ENCODE peak calls at places on chromosomes 5 and 9, in four cellular contexts. W is HepG2, T is GM12878, U is K562. H is an unnamed sample.

GRCh38 chr5:138975098-138975847 is 100.1 kb upstream of the LRRTM2 start:
- DNase-seq in W (no peak), T (no peak), U (peak), H (no peak)

GRCh38 chr9:77987104-77987656 is 44.4 kb downstream of the GNAQ start:
- DNase-seq in W (no peak), T (no peak), U (peak), H (no peak)

GRCh38 chr9:116318463-116319271 is 165.1 kb downstream of the PAPPA start:
- DNase-seq in W (no peak), T (no peak), U (no peak), H (no peak)

GRCh38 chr9:123696476-123696875 is 233.4 kb downstream of the DENND1A start:
- DNase-seq in W (no peak), T (no peak), U (no peak), H (no peak)

GRCh38 chr9:88007291-88007650 is 32.9 kb upstream of the CDK20 start:
- DNase-seq in W (no peak), T (no peak), U (no peak), H (no peak)

GRCh38 chr5:90640484-90641059 is 82.0 kb downstream of the ADGRV1 start:
- DNase-seq in W (no peak), T (peak), U (peak), H (no peak)

GRCh38 chr5:144582046-144582445 is 411.4 kb downstream of the KCTD16 start:
- DNase-seq in W (no peak), T (no peak), U (no peak), H (no peak)

GRCh38 chr5:173785421-173785820 is 102.7 kb upstream of the CPEB4 start:
- DNase-seq in W (no peak), T (no peak), U (peak), H (no peak)

GRCh38 chr9:81113408-81114124 is 575.8 kb downstream of the TLE1 start:
- DNase-seq in W (no peak), T (no peak), U (no peak), H (no peak)

GRCh38 chr5:156879665-156880285 is 29.7 kb downstream of the PPP1R2B start:
- DNase-seq in W (no peak), T (peak), U (no peak), H (no peak)

GRCh38 chr9:18675345-18675744 is 201.4 kb downstream of the ADAMTSL1 start:
- DNase-seq in W (no peak), T (no peak), U (no peak), H (no peak)

GRCh38 chr5:1006656-1007071 is 1.9 kb upstream of the NKD2 start:
- DNase-seq in W (no peak), T (no peak), U (no peak), H (no peak)

GRCh38 chr5:138843789-138844461 is 31.2 kb downstream of the LRRTM2 start:
- DNase-seq in W (no peak), T (no peak), U (no peak), H (no peak)

GRCh38 chr9:14231196-14231990 is 82.5 kb downstream of the NFIB start:
- DNase-seq in W (no peak), T (no peak), U (no peak), H (no peak)

DNA sequence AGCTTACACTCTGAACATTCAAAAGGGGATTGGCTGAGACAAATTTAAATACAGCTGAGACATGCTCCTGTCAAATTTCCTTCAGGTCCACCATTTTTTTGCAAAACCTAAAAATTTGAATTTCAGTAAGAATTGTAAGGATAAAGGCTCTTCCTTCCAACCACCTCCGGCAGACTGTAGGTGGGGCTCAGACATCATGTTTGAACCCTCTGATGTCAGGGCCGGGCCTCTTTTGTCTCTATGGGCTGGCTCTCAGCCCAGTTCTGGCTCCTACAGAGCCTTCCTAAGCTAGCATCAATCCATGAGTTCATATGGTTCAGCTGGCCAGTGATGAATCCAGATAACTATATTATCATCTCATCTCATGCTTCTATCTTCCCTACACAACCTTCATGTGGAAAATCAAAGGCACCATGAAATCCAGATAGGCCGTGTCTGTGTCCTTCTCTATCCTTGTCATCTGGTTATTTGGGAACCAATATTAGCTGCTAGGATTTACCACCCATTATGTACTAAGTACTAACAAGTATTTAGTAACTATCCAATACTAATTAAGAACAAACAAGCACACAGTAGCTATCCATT is 44.2 kb downstream of the NIPSNAP3B start:
- DNase-seq in W (no peak), T (no peak), U (peak), H (no peak)
- TF ChIP-seq TARDBP in W (no peak), T (no peak), U (no peak), H (no peak)

GRCh38 chr5:58244819-58245478 is 214.9 kb downstream of the PLK2 start:
- DNase-seq in W (no peak), T (no peak), U (no peak), H (no peak)

GRCh38 chr5:58239731-58240130 is 220.2 kb downstream of the PLK2 start:
- DNase-seq in W (no peak), T (no peak), U (no peak), H (no peak)

GRCh38 chr5:58240286-58240685 is 219.6 kb downstream of the PLK2 start:
- DNase-seq in W (no peak), T (no peak), U (no peak), H (no peak)

GRCh38 chr5:58239075-58239474 is 220.8 kb downstream of the PLK2 start:
- DNase-seq in W (no peak), T (no peak), U (no peak), H (no peak)

DNA sequence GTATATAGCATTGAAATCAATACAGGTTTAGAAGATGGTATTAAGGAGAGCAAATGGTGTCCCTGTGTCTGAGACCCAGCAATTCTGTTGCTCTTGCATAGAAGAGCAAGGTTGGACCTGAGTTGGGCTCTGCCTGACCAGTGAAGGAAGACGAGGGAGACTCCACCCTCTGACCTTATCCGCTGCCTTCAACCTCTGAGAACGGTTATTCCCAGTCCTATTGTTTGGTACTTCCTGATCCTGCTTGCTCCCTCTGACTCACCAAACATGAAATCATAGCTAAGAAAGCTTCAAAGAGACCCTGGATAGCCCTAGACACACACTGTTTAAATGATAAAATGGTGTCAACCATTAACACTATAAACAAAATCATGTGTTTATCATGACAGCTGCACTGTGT is 218.5 kb downstream of the PLK2 start:
- DNase-seq in W (no peak), T (no peak), U (no peak), H (no peak)
- TF ChIP-seq SP1 in W (no peak), T (no peak), U (no peak), H (no peak)

GRCh38 chr9:76370656-76371055 is 23.6 kb downstream of the RFK start:
- DNase-seq in W (no peak), T (no peak), U (no peak), H (no peak)

GRCh38 chr9:76359365-76359764 is 34.9 kb downstream of the RFK start:
- DNase-seq in W (no peak), T (no peak), U (peak), H (no peak)

GRCh38 chr9:76369583-76369982 is 24.6 kb downstream of the RFK start:
- DNase-seq in W (peak), T (peak), U (peak), H (peak)

GRCh38 chr9:76366275-76366674 is 28.0 kb downstream of the RFK start:
- DNase-seq in W (no peak), T (no peak), U (no peak), H (no peak)

GRCh38 chr9:76365028-76365427 is 29.2 kb downstream of the RFK start:
- DNase-seq in W (peak), T (no peak), U (no peak), H (no peak)
- TF ChIP-seq FOXK2 in W (no peak), T (no peak), U (no peak), H (no peak)

GRCh38 chr9:98263482-98264357 is 8.3 kb upstream of the TBC1D2 start:
- DNase-seq in W (peak), T (peak), U (peak), H (peak)
- TF ChIP-seq TARDBP in W (no peak), T (no peak), U (peak), H (no peak)

GRCh38 chr5:72392326-72392733 is 72.2 kb downstream of the PTCD2 start:
- DNase-seq in W (no peak), T (no peak), U (no peak), H (no peak)
- TF ChIP-seq SP1 in W (no peak), T (no peak), U (no peak), H (no peak)

DNA sequence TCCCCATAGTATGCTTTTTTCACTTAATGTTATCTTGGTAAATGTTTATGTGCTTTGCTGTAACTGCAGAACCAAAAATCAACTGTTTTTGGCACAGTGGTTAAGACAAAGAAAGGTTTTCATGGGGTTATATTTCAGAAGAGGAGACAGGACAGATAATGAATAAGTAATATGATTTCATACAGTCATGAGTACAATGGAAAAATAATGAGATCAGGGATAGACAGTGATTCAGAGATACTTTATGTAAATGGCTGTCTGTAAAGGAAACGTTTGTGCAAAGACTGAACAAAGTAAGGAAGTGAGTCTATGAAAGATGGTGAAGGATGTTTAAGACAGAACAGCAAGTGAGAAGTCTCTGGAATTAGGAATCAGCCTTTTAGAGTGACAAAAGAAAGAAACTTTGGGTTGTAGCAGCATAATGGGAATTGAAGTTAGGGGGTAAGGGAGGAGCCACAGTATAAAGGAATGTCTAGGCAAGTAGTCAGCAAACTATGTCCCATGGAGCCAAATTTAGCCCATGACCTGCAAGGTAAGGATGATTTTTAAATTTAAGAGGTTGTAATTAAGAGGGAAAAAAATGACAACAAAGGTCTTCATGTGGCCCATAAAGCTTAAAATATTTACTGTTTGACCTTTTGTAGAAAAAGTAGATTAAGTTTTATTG is 55.0 kb downstream of the TNPO1 start:
- DNase-seq in W (no peak), T (no peak), U (no peak), H (no peak)
- TF ChIP-seq FOXK2 in W (no peak), T (no peak), U (no peak), H (no peak)

GRCh38 chr9:72048850-72049249 is 11.6 kb downstream of the C9orf57 start:
- DNase-seq in W (no peak), T (no peak), U (no peak), H (no peak)
- TF ChIP-seq TARDBP in W (no peak), T (no peak), U (no peak), H (no peak)

DNA sequence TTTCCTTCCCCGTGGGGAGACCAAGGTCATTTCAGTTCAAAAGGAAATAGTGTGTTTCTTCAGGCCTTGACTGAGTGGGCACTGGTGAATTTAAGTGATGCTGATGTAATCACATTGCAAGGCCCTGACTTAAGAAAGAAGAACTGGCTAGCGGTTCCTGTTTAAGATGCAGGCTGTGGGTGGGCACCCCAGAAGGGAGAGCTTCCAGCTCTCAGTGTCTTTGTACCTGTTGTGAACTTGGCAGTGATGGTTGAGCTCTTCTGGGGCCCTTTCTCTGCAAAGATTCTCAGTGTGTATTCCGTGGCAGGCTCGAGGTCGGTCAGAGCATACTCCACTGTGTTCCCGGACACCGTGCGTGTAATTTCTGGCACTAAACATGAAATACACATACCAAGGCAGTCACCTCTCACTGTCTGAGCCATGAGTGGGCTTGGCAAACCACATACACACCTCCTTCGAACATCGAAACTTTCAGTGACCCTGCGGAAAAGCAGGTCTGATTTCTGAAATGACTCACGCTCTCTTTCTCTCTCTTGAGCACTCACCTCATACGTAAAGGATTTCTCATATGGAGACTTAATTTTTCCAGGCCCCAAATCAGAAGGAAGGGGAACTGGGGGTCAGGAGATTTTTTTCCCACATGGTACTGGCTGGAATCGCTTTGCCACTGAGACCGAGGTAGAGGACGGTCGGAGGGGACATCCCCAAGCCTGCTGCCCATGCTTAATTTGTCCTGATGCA is 81.9 kb downstream of the TNC start:
- DNase-seq in W (no peak), T (peak), U (peak), H (no peak)
- TF ChIP-seq SP1 in W (no peak), T (peak), U (no peak), H (no peak)

GRCh38 chr5:64691333-64691732 is 1.0 kb downstream of the SHISAL2B start:
- DNase-seq in W (no peak), T (no peak), U (no peak), H (no peak)

GRCh38 chr5:64693636-64694035 is 3.3 kb downstream of the SHISAL2B start:
- DNase-seq in W (no peak), T (no peak), U (no peak), H (no peak)

GRCh38 chr5:64688965-64689364 is 1.3 kb upstream of the SHISAL2B start:
- DNase-seq in W (no peak), T (no peak), U (peak), H (no peak)

GRCh38 chr5:64690104-64690416 is 243 bp upstream of the SHISAL2B start:
- DNase-seq in W (no peak), T (no peak), U (no peak), H (no peak)

DNA sequence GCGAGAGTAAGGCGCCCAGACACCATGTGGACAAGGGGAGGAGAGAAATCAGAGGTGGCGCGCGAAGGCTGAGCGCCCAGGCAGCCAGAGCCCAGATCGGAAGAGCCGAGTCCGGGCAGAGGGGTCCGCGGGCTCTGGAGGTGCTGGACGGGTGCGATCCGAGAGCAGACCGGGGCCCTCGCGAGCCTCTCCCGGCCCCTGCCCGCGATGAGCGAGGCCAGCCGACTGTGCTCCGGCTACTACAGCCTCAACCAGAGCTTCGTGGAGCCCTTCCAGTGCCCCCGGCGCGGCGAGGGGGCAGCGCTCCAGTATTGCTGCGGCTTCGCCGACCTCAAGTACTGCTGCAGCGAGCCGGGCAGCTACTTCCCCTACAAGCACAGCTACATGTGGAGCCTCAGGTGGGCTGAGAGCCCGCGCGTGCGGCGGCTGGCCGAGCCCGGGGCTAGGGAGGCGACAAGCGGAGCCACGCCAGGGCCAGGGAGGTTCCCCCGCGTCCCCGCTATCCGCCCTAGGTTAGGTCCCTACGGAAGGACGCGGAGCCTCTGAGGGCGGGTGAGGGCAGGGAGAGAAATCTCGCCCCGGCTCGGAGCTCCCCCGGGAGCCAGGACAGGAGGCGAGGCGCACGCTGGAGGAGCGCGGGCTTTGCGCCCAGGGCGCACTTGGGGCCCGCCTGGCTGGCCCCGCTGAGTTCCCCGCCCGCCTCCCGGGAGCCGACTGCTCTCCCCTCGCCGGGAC is at the start of gene SHISAL2B:
- DNase-seq in W (no peak), T (no peak), U (no peak), H (peak)
- TF ChIP-seq FOXK2 in W (no peak), T (no peak), U (no peak), H (no peak)